ENCODE peak calls at places on chromosomes 12 and 14, in five cellular contexts. One of them, this sample, is unnamed.

GRCh38 chr12:115380509-115381120 is 696.6 kb upstream of the TBX3 start:
- DNase-seq in AG20443: no peak
- DNase-seq in RPMI7951: no peak
- DNase-seq in Right ventricle myocardium superior: no peak
- DNase-seq in K562: no peak
- DNase-seq in this sample: no peak

GRCh38 chr12:14167005-14167628 is 185.7 kb upstream of the GRIN2B start:
- DNase-seq in AG20443: peak
- DNase-seq in RPMI7951: peak
- DNase-seq in Right ventricle myocardium superior: no peak
- DNase-seq in K562: peak
- DNase-seq in this sample: no peak

GRCh38 chr12:105764216-105764835 is 374.4 kb downstream of the NUAK1 start:
- DNase-seq in AG20443: no peak
- DNase-seq in RPMI7951: no peak
- DNase-seq in Right ventricle myocardium superior: no peak
- DNase-seq in K562: no peak
- DNase-seq in this sample: no peak

GRCh38 chr14:61281186-61281676 is at the start of gene TMEM30B:
- DNase-seq in AG20443: no peak
- DNase-seq in RPMI7951: no peak
- DNase-seq in Right ventricle myocardium superior: no peak
- DNase-seq in K562: no peak
- DNase-seq in this sample: no peak

GRCh38 chr14:103679351-103679750 is 35.9 kb downstream of the XRCC3 start:
- DNase-seq in AG20443: peak
- DNase-seq in RPMI7951: no peak
- DNase-seq in Right ventricle myocardium superior: peak
- DNase-seq in K562: no peak
- DNase-seq in this sample: peak

GRCh38 chr14:20631821-20632389 is 9.6 kb downstream of the OR6S1 start:
- DNase-seq in AG20443: peak
- DNase-seq in RPMI7951: peak
- DNase-seq in Right ventricle myocardium superior: peak
- DNase-seq in K562: peak
- DNase-seq in this sample: peak

GRCh38 chr12:124861898-124862676 is 1.6 kb downstream of the SCARB1 start:
- DNase-seq in AG20443: no peak
- DNase-seq in RPMI7951: no peak
- DNase-seq in Right ventricle myocardium superior: no peak
- DNase-seq in K562: no peak
- DNase-seq in this sample: no peak

GRCh38 chr12:104582739-104583138 is 126.0 kb downstream of the CHST11 start:
- DNase-seq in AG20443: no peak
- DNase-seq in RPMI7951: no peak
- DNase-seq in Right ventricle myocardium superior: no peak
- DNase-seq in K562: no peak
- DNase-seq in this sample: no peak

GRCh38 chr12:23335593-23335992 is 613.9 kb downstream of the SOX5 start:
- DNase-seq in AG20443: no peak
- DNase-seq in RPMI7951: no peak
- DNase-seq in Right ventricle myocardium superior: no peak
- DNase-seq in K562: no peak
- DNase-seq in this sample: no peak

GRCh38 chr14:32702571-32702970 is 236.1 kb upstream of the NPAS3 start:
- DNase-seq in AG20443: peak
- DNase-seq in RPMI7951: peak
- DNase-seq in Right ventricle myocardium superior: peak
- DNase-seq in K562: no peak
- DNase-seq in this sample: peak

GRCh38 chr12:67910360-67911292 is 78.6 kb upstream of the IFNG-AS1 start:
- DNase-seq in AG20443: peak
- DNase-seq in RPMI7951: peak
- DNase-seq in Right ventricle myocardium superior: no peak
- DNase-seq in K562: no peak
- DNase-seq in this sample: no peak

GRCh38 chr12:47805417-47805816 is 14.3 kb downstream of the HDAC7 start:
- DNase-seq in AG20443: no peak
- DNase-seq in RPMI7951: no peak
- DNase-seq in Right ventricle myocardium superior: no peak
- DNase-seq in K562: no peak
- DNase-seq in this sample: peak

This sample was measured in posterior vena cava.